ENCODE peak calls at places on chromosomes 12 and 14, in ten cellular contexts. N, H, F, J, E, B, C, A, U and T are unnamed samples.

GRCh38 chr14:101276309-101277091 is 284.8 kb upstream of the DIO3 start:
- DNase-seq in N (no peak), H (no peak), F (no peak), J (no peak), E (no peak), B (no peak), C (no peak), A (no peak), U (no peak), T (no peak)

GRCh38 chr12:31959701-31960391 is 631 bp downstream of the RESF1 start:
- DNase-seq in N (peak), H (peak), F (peak), J (peak), E (peak), B (no peak), C (peak), A (peak), U (peak), T (peak)

GRCh38 chr12:89421093-89421835 is 69.0 kb upstream of the DUSP6 start:
- DNase-seq in N (no peak), H (no peak), F (no peak), J (no peak), E (no peak), B (no peak), C (no peak), A (no peak), U (no peak), T (no peak)

GRCh38 chr12:45727994-45728624 is 1.4 kb upstream of the ARID2 start:
- DNase-seq in N (no peak), H (no peak), F (no peak), J (no peak), E (no peak), B (no peak), C (no peak), A (no peak), U (no peak), T (no peak)

GRCh38 chr14:74621556-74621955 is 9.5 kb upstream of the LTBP2 start:
- DNase-seq in N (no peak), H (peak), F (no peak), J (no peak), E (no peak), B (peak), C (no peak), A (no peak), U (no peak), T (no peak)

GRCh38 chr12:49251357-49251756 is 13.5 kb upstream of the TUBA1C start:
- DNase-seq in N (no peak), H (no peak), F (no peak), J (no peak), E (no peak), B (no peak), C (no peak), A (no peak), U (no peak), T (no peak)

GRCh38 chr12:105967038-105967776 is 171.5 kb downstream of the NUAK1 start:
- DNase-seq in N (no peak), H (peak), F (no peak), J (no peak), E (no peak), B (no peak), C (peak), A (no peak), U (no peak), T (no peak)

GRCh38 chr14:104135121-104135903 is 3.1 kb upstream of the KIF26A start:
- DNase-seq in N (peak), H (no peak), F (peak), J (no peak), E (no peak), B (peak), C (no peak), A (no peak), U (no peak), T (peak)

GRCh38 chr12:55624056-55624455 is 12.6 kb upstream of the OR10P1 start:
- DNase-seq in N (no peak), H (no peak), F (no peak), J (peak), E (no peak), B (no peak), C (no peak), A (no peak), U (no peak), T (no peak)

GRCh38 chr14:91722386-91722785 is 9.5 kb downstream of the CATSPERB start:
- DNase-seq in N (no peak), H (no peak), F (no peak), J (no peak), E (no peak), B (no peak), C (no peak), A (no peak), U (no peak), T (no peak)

GRCh38 chr12:11729008-11729407 is 79.5 kb downstream of the ETV6 start:
- DNase-seq in N (no peak), H (no peak), F (no peak), J (no peak), E (no peak), B (no peak), C (no peak), A (no peak), U (peak), T (no peak)

DNA sequence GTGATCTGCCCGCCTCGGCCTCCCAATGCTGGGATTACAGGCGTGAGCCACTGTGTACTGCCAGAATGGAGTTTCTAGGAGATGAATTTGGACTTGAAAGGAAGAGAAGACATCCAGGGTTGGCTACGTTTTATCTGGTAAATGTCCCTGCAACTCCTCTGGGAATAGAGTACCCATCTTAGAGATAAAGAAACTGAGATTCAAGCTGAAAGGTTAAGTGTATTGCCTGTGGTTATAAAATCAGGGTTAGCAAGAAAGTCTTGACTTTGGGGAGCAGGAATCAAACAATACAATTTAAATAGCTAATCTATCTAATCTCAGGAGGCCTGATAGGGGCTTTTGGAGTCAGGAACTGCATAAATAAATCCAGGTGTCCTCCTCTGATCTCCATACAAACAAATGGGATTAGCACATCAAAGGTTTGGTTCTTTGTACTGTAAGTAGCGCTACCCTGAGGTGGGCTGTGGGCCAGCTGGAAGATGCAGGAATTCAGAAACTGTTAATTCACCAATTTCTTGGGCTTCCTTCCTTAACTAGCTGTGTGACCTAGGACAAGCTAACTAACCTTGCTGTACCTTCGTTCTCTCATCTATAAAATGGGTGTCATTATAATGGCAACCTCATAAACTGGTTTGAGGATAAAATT is 45.1 kb downstream of the TBX3 start:
- DNase-seq in N (no peak), H (no peak), F (no peak), J (no peak), E (no peak), B (no peak), C (no peak), A (no peak), U (no peak), T (no peak)
- TF ChIP-seq CTCF in N (no peak), H (no peak), F (no peak), J (no peak), E (no peak), B (no peak), C (no peak), A (no peak), U (no peak), T (no peak)

GRCh38 chr14:54902521-54903420 is at the start of gene GCH1:
- DNase-seq in N (peak), H (peak), F (peak), J (no peak), E (peak), B (peak), C (peak), A (peak), U (peak), T (peak)
- TF ChIP-seq CTCF in N (peak), H (peak), F (peak), J (peak), E (peak), B (peak), C (peak), A (peak), U (peak), T (peak)

GRCh38 chr12:93766802-93767523 is 89.8 kb downstream of the CRADD start:
- DNase-seq in N (peak), H (peak), F (no peak), J (no peak), E (no peak), B (no peak), C (peak), A (peak), U (no peak), T (no peak)
- TF ChIP-seq CTCF in N (peak), H (peak), F (peak), J (peak), E (peak), B (peak), C (peak), A (peak), U (peak), T (no peak)

GRCh38 chr12:33605776-33606175 is 166.2 kb upstream of the SYT10 start:
- DNase-seq in N (no peak), H (no peak), F (no peak), J (no peak), E (no peak), B (no peak), C (no peak), A (peak), U (peak), T (peak)
- TF ChIP-seq CTCF in N (no peak), H (peak), F (peak), J (peak), E (peak), B (no peak), C (peak), A (no peak), U (peak), T (peak)

GRCh38 chr12:4932576-4932975 is 22.9 kb downstream of the KCNA1 start:
- DNase-seq in N (no peak), H (no peak), F (no peak), J (no peak), E (no peak), B (no peak), C (no peak), A (no peak), U (no peak), T (no peak)
- TF ChIP-seq CTCF in N (no peak), H (no peak), F (no peak), J (no peak), E (no peak), B (no peak), C (no peak), A (no peak), U (no peak), T (no peak)